ENCODE peak calls at places on chromosomes 12 and 14, in five cellular contexts. One of them, this sample, is unnamed.

GRCh38 chr12:9588749-9589148 is 19.0 kb downstream of the KLRB1 start:
- DNase-seq in substantia nigra: no peak
- DNase-seq in right atrium auricular region: no peak
- DNase-seq in breast epithelium: no peak
- DNase-seq in pancreas: no peak
- DNase-seq in this sample: no peak

GRCh38 chr14:79598339-79598738 is 613.0 kb downstream of the DIO2 start:
- DNase-seq in substantia nigra: no peak
- DNase-seq in right atrium auricular region: no peak
- DNase-seq in breast epithelium: no peak
- DNase-seq in pancreas: no peak
- DNase-seq in this sample: no peak

GRCh38 chr14:106489112-106489881 is 962.9 kb downstream of the TMEM121 start:
- DNase-seq in substantia nigra: no peak
- DNase-seq in right atrium auricular region: no peak
- DNase-seq in breast epithelium: no peak
- DNase-seq in pancreas: no peak
- DNase-seq in this sample: no peak

GRCh38 chr14:95707327-95707726 is 6.6 kb downstream of the TCL1A start:
- DNase-seq in substantia nigra: no peak
- DNase-seq in right atrium auricular region: no peak
- DNase-seq in breast epithelium: no peak
- DNase-seq in pancreas: no peak
- DNase-seq in this sample: no peak

GRCh38 chr14:106422066-106422465 is 895.7 kb downstream of the TMEM121 start:
- DNase-seq in substantia nigra: no peak
- DNase-seq in right atrium auricular region: no peak
- DNase-seq in breast epithelium: no peak
- DNase-seq in pancreas: no peak
- DNase-seq in this sample: no peak

GRCh38 chr12:7175493-7175892 is 14.0 kb upstream of the PEX5 start:
- DNase-seq in substantia nigra: no peak
- DNase-seq in right atrium auricular region: no peak
- DNase-seq in breast epithelium: no peak
- DNase-seq in pancreas: no peak
- DNase-seq in this sample: no peak

GRCh38 chr14:59022144-59022543 is 166.3 kb upstream of the DAAM1 start:
- DNase-seq in substantia nigra: no peak
- DNase-seq in right atrium auricular region: no peak
- DNase-seq in breast epithelium: no peak
- DNase-seq in pancreas: no peak
- DNase-seq in this sample: peak

GRCh38 chr12:121939190-121939589 is 20.8 kb downstream of the CFAP251 start:
- DNase-seq in substantia nigra: no peak
- DNase-seq in right atrium auricular region: no peak
- DNase-seq in breast epithelium: no peak
- DNase-seq in pancreas: no peak
- DNase-seq in this sample: no peak

GRCh38 chr12:44433647-44434046 is 442.5 kb downstream of the NELL2 start:
- DNase-seq in substantia nigra: no peak
- DNase-seq in right atrium auricular region: no peak
- DNase-seq in breast epithelium: no peak
- DNase-seq in pancreas: no peak
- DNase-seq in this sample: no peak

GRCh38 chr12:54561164-54561563 is 11.8 kb downstream of the PDE1B start:
- DNase-seq in substantia nigra: no peak
- DNase-seq in right atrium auricular region: no peak
- DNase-seq in breast epithelium: no peak
- DNase-seq in pancreas: no peak
- DNase-seq in this sample: peak

GRCh38 chr12:8027856-8028255 is 4.7 kb upstream of the FOXJ2 start:
- DNase-seq in substantia nigra: no peak
- DNase-seq in right atrium auricular region: no peak
- DNase-seq in breast epithelium: no peak
- DNase-seq in pancreas: no peak
- DNase-seq in this sample: no peak

GRCh38 chr14:68814376-68815287 is 21.8 kb upstream of the ZFP36L1 start:
- DNase-seq in substantia nigra: no peak
- DNase-seq in right atrium auricular region: peak
- DNase-seq in breast epithelium: no peak
- DNase-seq in pancreas: peak
- DNase-seq in this sample: peak

GRCh38 chr14:89572566-89573398 is 155.7 kb upstream of the FOXN3 start:
- DNase-seq in substantia nigra: no peak
- DNase-seq in right atrium auricular region: no peak
- DNase-seq in breast epithelium: no peak
- DNase-seq in pancreas: no peak
- DNase-seq in this sample: no peak

GRCh38 chr12:54416908-54417603 is 2.0 kb downstream of the ITGA5 start:
- DNase-seq in substantia nigra: no peak
- DNase-seq in right atrium auricular region: no peak
- DNase-seq in breast epithelium: no peak
- DNase-seq in pancreas: no peak
- DNase-seq in this sample: no peak

GRCh38 chr12:117188121-117188665 is 2.1 kb downstream of the FBXO21 start:
- DNase-seq in substantia nigra: no peak
- DNase-seq in right atrium auricular region: no peak
- DNase-seq in breast epithelium: no peak
- DNase-seq in pancreas: no peak
- DNase-seq in this sample: peak

GRCh38 chr12:91178139-91178561 is 4.5 kb downstream of the DCN start:
- DNase-seq in substantia nigra: no peak
- DNase-seq in right atrium auricular region: no peak
- DNase-seq in breast epithelium: no peak
- DNase-seq in pancreas: no peak
- DNase-seq in this sample: no peak

GRCh38 chr14:75372260-75372659 is 55.6 kb upstream of the JDP2 start:
- DNase-seq in substantia nigra: peak
- DNase-seq in right atrium auricular region: no peak
- DNase-seq in breast epithelium: no peak
- DNase-seq in pancreas: no peak
- DNase-seq in this sample: peak

GRCh38 chr12:52155048-52155868 is 36.6 kb downstream of the KRT80 start:
- DNase-seq in substantia nigra: no peak
- DNase-seq in right atrium auricular region: no peak
- DNase-seq in breast epithelium: no peak
- DNase-seq in pancreas: no peak
- DNase-seq in this sample: no peak

GRCh38 chr14:91888641-91889476 is 21.5 kb upstream of the TC2N start:
- DNase-seq in substantia nigra: no peak
- DNase-seq in right atrium auricular region: no peak
- DNase-seq in breast epithelium: no peak
- DNase-seq in pancreas: no peak
- DNase-seq in this sample: no peak

GRCh38 chr14:61188936-61189808 is 92.0 kb downstream of the TMEM30B start:
- DNase-seq in substantia nigra: no peak
- DNase-seq in right atrium auricular region: peak
- DNase-seq in breast epithelium: peak
- DNase-seq in pancreas: peak
- DNase-seq in this sample: peak

GRCh38 chr14:74954232-74954946 is 1.0 kb downstream of the PGF start:
- DNase-seq in substantia nigra: no peak
- DNase-seq in right atrium auricular region: no peak
- DNase-seq in breast epithelium: no peak
- DNase-seq in pancreas: peak
- DNase-seq in this sample: no peak

GRCh38 chr12:81726634-81727033 is 32.5 kb downstream of the PPFIA2 start:
- DNase-seq in substantia nigra: no peak
- DNase-seq in right atrium auricular region: no peak
- DNase-seq in breast epithelium: no peak
- DNase-seq in pancreas: no peak
- DNase-seq in this sample: no peak

GRCh38 chr12:117714203-117714602 is 254.6 kb downstream of the KSR2 start:
- DNase-seq in substantia nigra: no peak
- DNase-seq in right atrium auricular region: no peak
- DNase-seq in breast epithelium: no peak
- DNase-seq in pancreas: no peak
- DNase-seq in this sample: no peak

GRCh38 chr14:24080142-24080530 is 8.8 kb downstream of the CPNE6 start:
- DNase-seq in substantia nigra: no peak
- DNase-seq in right atrium auricular region: no peak
- DNase-seq in breast epithelium: no peak
- DNase-seq in pancreas: no peak
- DNase-seq in this sample: no peak

DNA sequence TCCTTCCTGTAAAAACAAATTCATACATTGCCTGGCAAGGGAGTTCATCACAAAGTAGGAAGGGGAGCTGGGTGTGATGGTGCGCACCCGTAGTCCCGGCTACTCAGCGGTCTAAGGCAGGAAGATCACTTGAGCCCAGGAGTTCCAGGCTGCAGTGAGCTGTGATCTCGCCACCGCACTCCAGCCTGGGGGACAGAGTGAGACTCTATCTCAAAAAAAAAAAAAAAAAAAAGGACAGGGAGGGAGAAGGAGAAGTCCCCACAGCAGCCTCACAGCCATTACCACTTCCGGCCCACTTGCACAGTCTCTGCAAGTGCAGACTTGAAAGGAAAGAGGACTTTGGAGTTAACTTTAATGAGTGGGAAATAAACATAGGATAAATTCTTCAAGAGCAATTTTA is 121.0 kb downstream of the FBXL14 start:
- DNase-seq in substantia nigra: no peak
- DNase-seq in right atrium auricular region: no peak
- DNase-seq in breast epithelium: no peak
- DNase-seq in pancreas: no peak
- DNase-seq in this sample: no peak
- H3K27ac ChIP-seq in substantia nigra: no peak
- H3K27ac ChIP-seq in right atrium auricular region: peak
- H3K27ac ChIP-seq in breast epithelium: peak
- H3K27ac ChIP-seq in pancreas: no peak
- H3K27ac ChIP-seq in this sample: peak

GRCh38 chr12:19744760-19745218 is 305.5 kb downstream of the AEBP2 start:
- DNase-seq in substantia nigra: no peak
- DNase-seq in right atrium auricular region: no peak
- DNase-seq in breast epithelium: no peak
- DNase-seq in pancreas: no peak
- DNase-seq in this sample: no peak

GRCh38 chr12:19741132-19741489 is 301.8 kb downstream of the AEBP2 start:
- DNase-seq in substantia nigra: no peak
- DNase-seq in right atrium auricular region: no peak
- DNase-seq in breast epithelium: no peak
- DNase-seq in pancreas: no peak
- DNase-seq in this sample: no peak

GRCh38 chr12:19750116-19750644 is 310.9 kb downstream of the AEBP2 start:
- DNase-seq in substantia nigra: no peak
- DNase-seq in right atrium auricular region: no peak
- DNase-seq in breast epithelium: no peak
- DNase-seq in pancreas: no peak
- DNase-seq in this sample: no peak

GRCh38 chr12:19740472-19741131 is 301.3 kb downstream of the AEBP2 start:
- DNase-seq in substantia nigra: no peak
- DNase-seq in right atrium auricular region: no peak
- DNase-seq in breast epithelium: no peak
- DNase-seq in pancreas: no peak
- DNase-seq in this sample: no peak

DNA sequence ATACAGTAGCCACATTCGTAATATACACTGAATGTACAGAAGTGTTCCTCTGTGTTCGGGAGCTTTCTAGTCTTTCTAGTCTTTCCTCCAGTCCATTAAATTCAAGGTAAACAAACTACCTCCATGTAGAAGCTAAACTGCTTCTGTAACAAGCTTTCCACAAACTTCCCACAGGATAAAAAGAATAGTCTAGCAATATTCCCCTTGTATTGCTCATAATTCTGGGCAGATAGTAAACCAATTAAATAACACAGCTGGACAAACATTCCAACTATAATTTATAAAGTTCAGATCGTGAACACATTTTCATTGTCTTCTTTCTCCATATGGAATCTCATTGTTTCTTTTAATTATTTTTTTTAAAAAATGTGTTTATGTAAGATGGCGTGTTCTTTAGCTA is 307.2 kb downstream of the AEBP2 start:
- DNase-seq in substantia nigra: no peak
- DNase-seq in right atrium auricular region: no peak
- DNase-seq in breast epithelium: no peak
- DNase-seq in pancreas: no peak
- DNase-seq in this sample: no peak
- H3K27ac ChIP-seq in substantia nigra: no peak
- H3K27ac ChIP-seq in right atrium auricular region: no peak
- H3K27ac ChIP-seq in breast epithelium: no peak
- H3K27ac ChIP-seq in pancreas: no peak
- H3K27ac ChIP-seq in this sample: no peak

GRCh38 chr12:11894890-11895289 is 175.8 kb upstream of the BCL2L14 start:
- DNase-seq in substantia nigra: no peak
- DNase-seq in right atrium auricular region: no peak
- DNase-seq in breast epithelium: no peak
- DNase-seq in pancreas: no peak
- DNase-seq in this sample: no peak
- H3K27ac ChIP-seq in substantia nigra: no peak
- H3K27ac ChIP-seq in right atrium auricular region: no peak
- H3K27ac ChIP-seq in breast epithelium: no peak
- H3K27ac ChIP-seq in pancreas: no peak
- H3K27ac ChIP-seq in this sample: no peak

DNA sequence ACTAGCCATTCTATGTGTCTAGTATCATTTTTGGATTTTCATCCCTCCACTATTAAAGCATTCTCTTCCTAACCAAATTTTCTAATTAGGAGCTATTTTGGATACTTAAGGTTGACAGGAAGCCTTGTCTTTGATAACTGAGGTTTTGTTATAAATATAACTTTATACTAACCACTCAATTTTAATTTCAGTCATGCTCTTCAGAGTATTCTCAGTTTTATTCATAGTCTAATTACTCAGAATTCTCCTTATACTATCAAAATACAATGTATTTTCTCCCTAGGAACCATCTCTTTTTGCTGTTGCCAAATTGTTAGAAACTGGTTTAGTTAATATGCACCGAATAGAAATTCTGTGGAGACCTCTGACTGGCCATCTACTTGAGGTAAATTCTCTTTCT is 76.2 kb downstream of the MON2 start:
- DNase-seq in substantia nigra: no peak
- DNase-seq in right atrium auricular region: no peak
- DNase-seq in breast epithelium: no peak
- DNase-seq in pancreas: no peak
- DNase-seq in this sample: no peak
- H3K27ac ChIP-seq in substantia nigra: no peak
- H3K27ac ChIP-seq in right atrium auricular region: no peak
- H3K27ac ChIP-seq in breast epithelium: no peak
- H3K27ac ChIP-seq in pancreas: no peak
- H3K27ac ChIP-seq in this sample: no peak

DNA sequence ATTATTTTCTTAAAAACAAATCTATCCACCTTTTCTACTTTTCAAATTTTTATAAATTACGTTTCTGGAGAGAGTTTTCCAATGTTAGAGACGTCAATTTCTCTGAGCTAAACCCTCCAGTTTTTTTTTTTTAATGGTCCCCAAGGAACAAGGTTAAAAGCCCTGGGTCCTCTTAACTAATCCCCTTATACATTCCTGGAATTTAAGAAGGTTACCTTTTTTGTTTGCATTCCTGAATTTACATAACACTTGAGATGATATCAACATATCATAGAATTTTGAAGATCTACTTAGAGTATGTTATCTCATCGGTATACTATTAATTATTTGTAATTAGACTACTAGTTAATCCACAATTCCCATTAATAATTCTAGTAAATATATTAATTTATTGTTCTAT is 662.2 kb upstream of the LRFN5 start:
- DNase-seq in substantia nigra: no peak
- DNase-seq in right atrium auricular region: no peak
- DNase-seq in breast epithelium: no peak
- DNase-seq in pancreas: no peak
- DNase-seq in this sample: no peak
- H3K27ac ChIP-seq in substantia nigra: no peak
- H3K27ac ChIP-seq in right atrium auricular region: no peak
- H3K27ac ChIP-seq in breast epithelium: no peak
- H3K27ac ChIP-seq in pancreas: no peak
- H3K27ac ChIP-seq in this sample: no peak

GRCh38 chr12:47799357-47799955 is 20.2 kb downstream of the HDAC7 start:
- DNase-seq in substantia nigra: peak
- DNase-seq in right atrium auricular region: no peak
- DNase-seq in breast epithelium: no peak
- DNase-seq in pancreas: no peak
- DNase-seq in this sample: no peak
- H3K27ac ChIP-seq in substantia nigra: peak
- H3K27ac ChIP-seq in right atrium auricular region: peak
- H3K27ac ChIP-seq in breast epithelium: peak
- H3K27ac ChIP-seq in pancreas: no peak
- H3K27ac ChIP-seq in this sample: no peak

This sample was measured in testis.